ENCODE peak calls at places on chromosomes 13 and 19, in six cellular contexts. One of them, this sample, is unnamed.

GRCh38 chr19:17716309-17716929 is 2.9 kb upstream of the MAP1S start:
- DNase-seq in T-helper 17 cell: no peak
- DNase-seq in HS-5: no peak
- DNase-seq in stimulated activated CD4-positive, alpha-beta T cell treated with anti-CD3 and anti-CD28 coated beads, Interleukin-4, amount 100 ng/mL, for 1 hour: no peak
- DNase-seq in fibroblast of the conjunctiva: no peak
- DNase-seq in left ventricle myocardium superior: no peak
- DNase-seq in this sample: no peak

GRCh38 chr13:43664700-43665191 is 122.0 kb downstream of the ENOX1 start:
- DNase-seq in T-helper 17 cell: no peak
- DNase-seq in HS-5: peak; percentile 49
- DNase-seq in stimulated activated CD4-positive, alpha-beta T cell treated with anti-CD3 and anti-CD28 coated beads, Interleukin-4, amount 100 ng/mL, for 1 hour: no peak
- DNase-seq in fibroblast of the conjunctiva: peak; percentile 65
- DNase-seq in left ventricle myocardium superior: peak; percentile 23
- DNase-seq in this sample: peak; percentile 22

GRCh38 chr19:19110410-19111137 is 27.7 kb downstream of the TMEM161A start:
- DNase-seq in T-helper 17 cell: no peak
- DNase-seq in HS-5: no peak
- DNase-seq in stimulated activated CD4-positive, alpha-beta T cell treated with anti-CD3 and anti-CD28 coated beads, Interleukin-4, amount 100 ng/mL, for 1 hour: peak; percentile 8
- DNase-seq in fibroblast of the conjunctiva: no peak
- DNase-seq in left ventricle myocardium superior: peak; percentile 41
- DNase-seq in this sample: no peak

GRCh38 chr13:99419591-99420243 is 81.6 kb upstream of the TM9SF2 start:
- DNase-seq in T-helper 17 cell: no peak
- DNase-seq in HS-5: no peak
- DNase-seq in stimulated activated CD4-positive, alpha-beta T cell treated with anti-CD3 and anti-CD28 coated beads, Interleukin-4, amount 100 ng/mL, for 1 hour: no peak
- DNase-seq in fibroblast of the conjunctiva: no peak
- DNase-seq in left ventricle myocardium superior: no peak
- DNase-seq in this sample: no peak

GRCh38 chr19:15120135-15121026 is 13.2 kb downstream of the SYDE1 start:
- DNase-seq in T-helper 17 cell: no peak
- DNase-seq in HS-5: no peak
- DNase-seq in stimulated activated CD4-positive, alpha-beta T cell treated with anti-CD3 and anti-CD28 coated beads, Interleukin-4, amount 100 ng/mL, for 1 hour: no peak
- DNase-seq in fibroblast of the conjunctiva: no peak
- DNase-seq in left ventricle myocardium superior: no peak
- DNase-seq in this sample: no peak

GRCh38 chr19:48403606-48404005 is 10.1 kb downstream of the GRIN2D start:
- DNase-seq in T-helper 17 cell: no peak
- DNase-seq in HS-5: no peak
- DNase-seq in stimulated activated CD4-positive, alpha-beta T cell treated with anti-CD3 and anti-CD28 coated beads, Interleukin-4, amount 100 ng/mL, for 1 hour: peak; percentile 38
- DNase-seq in fibroblast of the conjunctiva: no peak
- DNase-seq in left ventricle myocardium superior: no peak
- DNase-seq in this sample: no peak

GRCh38 chr19:44059229-44059628 is 7.4 kb downstream of the ZNF223 start:
- DNase-seq in T-helper 17 cell: no peak
- DNase-seq in HS-5: no peak
- DNase-seq in stimulated activated CD4-positive, alpha-beta T cell treated with anti-CD3 and anti-CD28 coated beads, Interleukin-4, amount 100 ng/mL, for 1 hour: no peak
- DNase-seq in fibroblast of the conjunctiva: no peak
- DNase-seq in left ventricle myocardium superior: no peak
- DNase-seq in this sample: no peak

GRCh38 chr19:9431475-9431874 is 3.9 kb downstream of the ZNF266 start:
- DNase-seq in T-helper 17 cell: peak; percentile 19
- DNase-seq in HS-5: no peak
- DNase-seq in stimulated activated CD4-positive, alpha-beta T cell treated with anti-CD3 and anti-CD28 coated beads, Interleukin-4, amount 100 ng/mL, for 1 hour: peak; percentile 45
- DNase-seq in fibroblast of the conjunctiva: no peak
- DNase-seq in left ventricle myocardium superior: peak; percentile 53
- DNase-seq in this sample: no peak

GRCh38 chr19:10617409-10618121 is 7.8 kb upstream of the SLC44A2 start:
- DNase-seq in T-helper 17 cell: no peak
- DNase-seq in HS-5: peak; percentile 41
- DNase-seq in stimulated activated CD4-positive, alpha-beta T cell treated with anti-CD3 and anti-CD28 coated beads, Interleukin-4, amount 100 ng/mL, for 1 hour: no peak
- DNase-seq in fibroblast of the conjunctiva: no peak
- DNase-seq in left ventricle myocardium superior: no peak
- DNase-seq in this sample: no peak

GRCh38 chr13:112769615-112770014 is 79.8 kb downstream of the ATP11A start:
- DNase-seq in T-helper 17 cell: no peak
- DNase-seq in HS-5: no peak
- DNase-seq in stimulated activated CD4-positive, alpha-beta T cell treated with anti-CD3 and anti-CD28 coated beads, Interleukin-4, amount 100 ng/mL, for 1 hour: no peak
- DNase-seq in fibroblast of the conjunctiva: no peak
- DNase-seq in left ventricle myocardium superior: no peak
- DNase-seq in this sample: no peak

GRCh38 chr19:40629346-40629745 is 28.2 kb downstream of the LTBP4 start:
- DNase-seq in T-helper 17 cell: no peak
- DNase-seq in HS-5: no peak
- DNase-seq in stimulated activated CD4-positive, alpha-beta T cell treated with anti-CD3 and anti-CD28 coated beads, Interleukin-4, amount 100 ng/mL, for 1 hour: no peak
- DNase-seq in fibroblast of the conjunctiva: no peak
- DNase-seq in left ventricle myocardium superior: no peak
- DNase-seq in this sample: no peak

GRCh38 chr13:112510002-112510780 is 77.8 kb downstream of the TUBGCP3 start:
- DNase-seq in T-helper 17 cell: no peak
- DNase-seq in HS-5: no peak
- DNase-seq in stimulated activated CD4-positive, alpha-beta T cell treated with anti-CD3 and anti-CD28 coated beads, Interleukin-4, amount 100 ng/mL, for 1 hour: no peak
- DNase-seq in fibroblast of the conjunctiva: peak; percentile 63
- DNase-seq in left ventricle myocardium superior: no peak
- DNase-seq in this sample: peak; percentile 63

GRCh38 chr13:98781905-98782304 is 29.4 kb upstream of the SLC15A1 start:
- DNase-seq in T-helper 17 cell: no peak
- DNase-seq in HS-5: no peak
- DNase-seq in stimulated activated CD4-positive, alpha-beta T cell treated with anti-CD3 and anti-CD28 coated beads, Interleukin-4, amount 100 ng/mL, for 1 hour: no peak
- DNase-seq in fibroblast of the conjunctiva: no peak
- DNase-seq in left ventricle myocardium superior: no peak
- DNase-seq in this sample: no peak

GRCh38 chr13:36323951-36324566 is 22.1 kb downstream of the SPART start:
- DNase-seq in T-helper 17 cell: no peak
- DNase-seq in HS-5: no peak
- DNase-seq in stimulated activated CD4-positive, alpha-beta T cell treated with anti-CD3 and anti-CD28 coated beads, Interleukin-4, amount 100 ng/mL, for 1 hour: no peak
- DNase-seq in fibroblast of the conjunctiva: no peak
- DNase-seq in left ventricle myocardium superior: no peak
- DNase-seq in this sample: peak; percentile 68

GRCh38 chr13:40313269-40314200 is 352.9 kb downstream of the FOXO1 start:
- DNase-seq in T-helper 17 cell: no peak
- DNase-seq in HS-5: no peak
- DNase-seq in stimulated activated CD4-positive, alpha-beta T cell treated with anti-CD3 and anti-CD28 coated beads, Interleukin-4, amount 100 ng/mL, for 1 hour: no peak
- DNase-seq in fibroblast of the conjunctiva: no peak
- DNase-seq in left ventricle myocardium superior: no peak
- DNase-seq in this sample: no peak

GRCh38 chr19:17420267-17420924 is 549 bp downstream of the MVB12A start:
- DNase-seq in T-helper 17 cell: no peak
- DNase-seq in HS-5: no peak
- DNase-seq in stimulated activated CD4-positive, alpha-beta T cell treated with anti-CD3 and anti-CD28 coated beads, Interleukin-4, amount 100 ng/mL, for 1 hour: peak; percentile 31
- DNase-seq in fibroblast of the conjunctiva: no peak
- DNase-seq in left ventricle myocardium superior: peak; percentile 52
- DNase-seq in this sample: no peak

GRCh38 chr19:41225238-41226052 is 6.4 kb downstream of the AXL start:
- DNase-seq in T-helper 17 cell: no peak
- DNase-seq in HS-5: peak; percentile 98
- DNase-seq in stimulated activated CD4-positive, alpha-beta T cell treated with anti-CD3 and anti-CD28 coated beads, Interleukin-4, amount 100 ng/mL, for 1 hour: peak; percentile 42
- DNase-seq in fibroblast of the conjunctiva: peak; percentile 95
- DNase-seq in left ventricle myocardium superior: peak; percentile 54
- DNase-seq in this sample: peak; percentile 87